ENCODE peak calls at places on chromosome 3, in four cellular contexts. One of them, this sample, is unnamed.

GRCh38 chr3:66004244-66004643 is 34.5 kb downstream of the MAGI1 start:
- DNase-seq in adrenal gland: no peak
- DNase-seq in Panc1: no peak
- DNase-seq in heart left ventricle: peak; percentile 60
- DNase-seq in this sample: no peak

GRCh38 chr3:195259146-195259563 is 11.8 kb downstream of the XXYLT1 start:
- DNase-seq in adrenal gland: no peak
- DNase-seq in Panc1: no peak
- DNase-seq in heart left ventricle: no peak
- DNase-seq in this sample: no peak

GRCh38 chr3:38611866-38612265 is 37.6 kb downstream of the SCN5A start:
- DNase-seq in adrenal gland: no peak
- DNase-seq in Panc1: no peak
- DNase-seq in heart left ventricle: no peak
- DNase-seq in this sample: no peak

GRCh38 chr3:16055606-16056209 is 118.8 kb upstream of the GALNT15 start:
- DNase-seq in adrenal gland: no peak
- DNase-seq in Panc1: no peak
- DNase-seq in heart left ventricle: no peak
- DNase-seq in this sample: no peak

GRCh38 chr3:118401887-118402286 is 632.8 kb downstream of the IGSF11 start:
- DNase-seq in adrenal gland: no peak
- DNase-seq in Panc1: no peak
- DNase-seq in heart left ventricle: no peak
- DNase-seq in this sample: no peak

GRCh38 chr3:24773798-24774197 is 279.1 kb upstream of the THRB start:
- DNase-seq in adrenal gland: peak; percentile 54
- DNase-seq in Panc1: peak; percentile 24
- DNase-seq in heart left ventricle: peak; percentile 45
- DNase-seq in this sample: peak; percentile 30

GRCh38 chr3:47266709-47267489 is 15.7 kb downstream of the KIF9 start:
- DNase-seq in adrenal gland: peak; percentile 79
- DNase-seq in Panc1: no peak
- DNase-seq in heart left ventricle: peak; percentile 96
- DNase-seq in this sample: peak; percentile 39

GRCh38 chr3:15262021-15262420 is 56.0 kb downstream of the CAPN7 start:
- DNase-seq in adrenal gland: no peak
- DNase-seq in Panc1: no peak
- DNase-seq in heart left ventricle: no peak
- DNase-seq in this sample: no peak

GRCh38 chr3:143865302-143865701 is 17.0 kb upstream of the SLC9A9 start:
- DNase-seq in adrenal gland: no peak
- DNase-seq in Panc1: no peak
- DNase-seq in heart left ventricle: no peak
- DNase-seq in this sample: no peak
- H3K4me1 ChIP-seq in adrenal gland: no peaks in the 10 kb centered on the region
- H3K4me1 ChIP-seq in Panc1: no peaks in the 10 kb centered on the region
- H3K4me1 ChIP-seq in heart left ventricle: no peaks in the 10 kb centered on the region
- H3K4me1 ChIP-seq in this sample: no peaks in the 10 kb centered on the region

GRCh38 chr3:170585008-170585936 is 603 bp downstream of the SLC7A14 start:
- DNase-seq in adrenal gland: no peak
- DNase-seq in Panc1: no peak
- DNase-seq in heart left ventricle: peak; percentile 21
- DNase-seq in this sample: no peak
- H3K27ac ChIP-seq in adrenal gland: no peak overlapping the region
- H3K27ac ChIP-seq in Panc1: no peak overlapping the region
- H3K27ac ChIP-seq in heart left ventricle: no peak overlapping the region
- H3K27ac ChIP-seq in this sample: no peak overlapping the region

GRCh38 chr3:182808041-182808765 is 14.9 kb downstream of the ATP11B start:
- DNase-seq in adrenal gland: no peak
- DNase-seq in Panc1: no peak
- DNase-seq in heart left ventricle: no peak
- DNase-seq in this sample: no peak

GRCh38 chr3:182812123-182812522 is 18.8 kb downstream of the ATP11B start:
- DNase-seq in adrenal gland: no peak
- DNase-seq in Panc1: no peak
- DNase-seq in heart left ventricle: no peak
- DNase-seq in this sample: no peak

GRCh38 chr3:182809523-182809922 is 16.2 kb downstream of the ATP11B start:
- DNase-seq in adrenal gland: no peak
- DNase-seq in Panc1: no peak
- DNase-seq in heart left ventricle: no peak
- DNase-seq in this sample: no peak

GRCh38 chr3:182811269-182811596 is 17.9 kb downstream of the ATP11B start:
- DNase-seq in adrenal gland: no peak
- DNase-seq in Panc1: no peak
- DNase-seq in heart left ventricle: no peak
- DNase-seq in this sample: no peak

GRCh38 chr3:182810574-182811268 is 17.4 kb downstream of the ATP11B start:
- DNase-seq in adrenal gland: no peak
- DNase-seq in Panc1: no peak
- DNase-seq in heart left ventricle: no peak
- DNase-seq in this sample: no peak
- H3K4me1 ChIP-seq in adrenal gland: peaks cover 22% of the 10 kb centered on the region
- H3K4me1 ChIP-seq in Panc1: peaks cover 3% of the 10 kb centered on the region
- H3K4me1 ChIP-seq in heart left ventricle: peaks cover 33% of the 10 kb centered on the region
- H3K4me1 ChIP-seq in this sample: peaks cover 7% of the 10 kb centered on the region

GRCh38 chr3:50254577-50255250 is 14.2 kb upstream of the SEMA3B start:
- DNase-seq in adrenal gland: peak; percentile 81
- DNase-seq in Panc1: no peak
- DNase-seq in heart left ventricle: peak; percentile 88
- DNase-seq in this sample: no peak

GRCh38 chr3:50248387-50248786 is 12.4 kb downstream of the GNAI2 start:
- DNase-seq in adrenal gland: no peak
- DNase-seq in Panc1: no peak
- DNase-seq in heart left ventricle: no peak
- DNase-seq in this sample: peak; percentile 69

GRCh38 chr3:50250514-50250913 is 14.5 kb downstream of the GNAI2 start:
- DNase-seq in adrenal gland: no peak
- DNase-seq in Panc1: no peak
- DNase-seq in heart left ventricle: no peak
- DNase-seq in this sample: no peak

GRCh38 chr3:50249459-50249858 is 13.5 kb downstream of the GNAI2 start:
- DNase-seq in adrenal gland: no peak
- DNase-seq in Panc1: no peak
- DNase-seq in heart left ventricle: no peak
- DNase-seq in this sample: no peak

DNA sequence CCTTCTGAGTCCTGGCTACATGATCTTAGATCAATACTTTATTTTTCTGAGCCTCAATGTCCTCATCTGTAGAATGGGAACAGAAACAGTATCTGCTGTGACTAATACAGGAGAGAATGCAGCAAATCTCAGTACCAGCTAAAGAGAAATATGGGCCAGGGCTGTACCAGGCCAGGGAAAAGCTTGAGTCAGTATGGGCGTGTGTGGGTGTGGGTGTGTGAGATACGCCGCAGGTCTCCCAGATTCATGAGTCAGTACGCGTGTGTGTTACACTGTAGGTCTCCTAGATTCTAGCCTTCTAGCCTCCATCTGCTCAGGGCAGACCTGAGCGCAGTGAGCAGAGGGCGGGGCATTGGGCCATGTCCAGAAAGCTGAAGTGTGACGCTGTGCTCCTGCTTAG is 15.2 kb downstream of the GNAI2 start:
- DNase-seq in adrenal gland: peak; percentile 71
- DNase-seq in Panc1: no peak
- DNase-seq in heart left ventricle: no peak
- DNase-seq in this sample: no peak
- H3K27ac ChIP-seq in adrenal gland: no peak overlapping the region
- H3K27ac ChIP-seq in Panc1: no peak overlapping the region
- H3K27ac ChIP-seq in heart left ventricle: peak overlapping the region; percentile 89
- H3K27ac ChIP-seq in this sample: no peak overlapping the region

GRCh38 chr3:149195221-149195620 is 26.4 kb downstream of the CP start:
- DNase-seq in adrenal gland: no peak
- DNase-seq in Panc1: no peak
- DNase-seq in heart left ventricle: no peak
- DNase-seq in this sample: no peak

GRCh38 chr3:149198611-149199010 is 23.0 kb downstream of the CP start:
- DNase-seq in adrenal gland: no peak
- DNase-seq in Panc1: no peak
- DNase-seq in heart left ventricle: no peak
- DNase-seq in this sample: no peak

GRCh38 chr3:149203758-149204157 is 17.9 kb downstream of the CP start:
- DNase-seq in adrenal gland: no peak
- DNase-seq in Panc1: no peak
- DNase-seq in heart left ventricle: no peak
- DNase-seq in this sample: no peak

GRCh38 chr3:149197669-149198068 is 24.0 kb downstream of the CP start:
- DNase-seq in adrenal gland: peak; percentile 3
- DNase-seq in Panc1: no peak
- DNase-seq in heart left ventricle: no peak
- DNase-seq in this sample: no peak

DNA sequence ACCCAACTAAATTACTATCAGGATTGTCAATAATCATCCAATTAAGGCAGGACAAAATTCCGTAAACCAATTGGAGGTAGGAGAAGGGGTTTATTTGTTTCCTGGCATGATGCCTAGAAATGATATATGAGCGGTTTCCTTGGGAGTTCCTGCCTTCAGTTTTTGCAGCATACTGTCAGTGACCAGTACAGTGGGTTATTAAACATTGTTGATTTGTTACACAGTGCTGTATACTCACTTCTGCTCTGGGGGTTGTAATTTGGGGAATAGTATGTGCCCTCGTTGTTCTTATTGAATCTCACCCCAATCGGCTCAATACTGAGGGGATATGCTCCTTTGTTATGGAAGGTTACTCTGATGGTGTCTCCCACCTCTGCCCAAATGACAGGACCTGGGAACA is 22.2 kb downstream of the CP start:
- DNase-seq in adrenal gland: no peak
- DNase-seq in Panc1: no peak
- DNase-seq in heart left ventricle: no peak
- DNase-seq in this sample: no peak
- H3K4me1 ChIP-seq in adrenal gland: no peaks in the 10 kb centered on the region
- H3K4me1 ChIP-seq in Panc1: peaks cover 11% of the 10 kb centered on the region
- H3K4me1 ChIP-seq in heart left ventricle: no peaks in the 10 kb centered on the region
- H3K4me1 ChIP-seq in this sample: no peaks in the 10 kb centered on the region

This sample was measured in colonic mucosa.